ENCODE peak calls at places on chromosome 14, in nine cellular contexts. One of them, this sample, is unnamed.

GRCh38 chr14:97578982-97579381 is 781.8 kb downstream of the VRK1 start:
- DNase-seq in uterus: no peak
- DNase-seq in AG09309: no peak
- DNase-seq in vagina: no peak
- DNase-seq in astrocyte of the spinal cord: no peak
- DNase-seq in choroid plexus epithelial cell: no peak
- DNase-seq in A549: no peak
- DNase-seq in tibial nerve: no peak
- DNase-seq in GM12865: peak
- DNase-seq in this sample: no peak

GRCh38 chr14:61260939-61261776 is 20.0 kb downstream of the TMEM30B start:
- DNase-seq in uterus: no peak
- DNase-seq in AG09309: peak
- DNase-seq in vagina: no peak
- DNase-seq in astrocyte of the spinal cord: peak
- DNase-seq in choroid plexus epithelial cell: peak
- DNase-seq in A549: peak
- DNase-seq in tibial nerve: no peak
- DNase-seq in GM12865: no peak
- DNase-seq in this sample: no peak

GRCh38 chr14:76918751-76919421 is 92.7 kb downstream of the LRRC74A start:
- DNase-seq in uterus: peak
- DNase-seq in AG09309: peak
- DNase-seq in vagina: peak
- DNase-seq in astrocyte of the spinal cord: peak
- DNase-seq in choroid plexus epithelial cell: peak
- DNase-seq in A549: peak
- DNase-seq in tibial nerve: peak
- DNase-seq in GM12865: no peak
- DNase-seq in this sample: peak

GRCh38 chr14:50560929-50561280 is 960 bp downstream of the ATL1 start:
- DNase-seq in uterus: peak
- DNase-seq in AG09309: peak
- DNase-seq in vagina: peak
- DNase-seq in astrocyte of the spinal cord: peak
- DNase-seq in choroid plexus epithelial cell: peak
- DNase-seq in A549: peak
- DNase-seq in tibial nerve: peak
- DNase-seq in GM12865: peak
- DNase-seq in this sample: peak

GRCh38 chr14:50955373-50956043 is 11.2 kb upstream of the PYGL start:
- DNase-seq in uterus: peak
- DNase-seq in AG09309: peak
- DNase-seq in vagina: peak
- DNase-seq in astrocyte of the spinal cord: peak
- DNase-seq in choroid plexus epithelial cell: peak
- DNase-seq in A549: peak
- DNase-seq in tibial nerve: peak
- DNase-seq in GM12865: peak
- DNase-seq in this sample: peak

GRCh38 chr14:50887476-50887875 is 15.6 kb downstream of the ABHD12B start:
- DNase-seq in uterus: no peak
- DNase-seq in AG09309: no peak
- DNase-seq in vagina: no peak
- DNase-seq in astrocyte of the spinal cord: no peak
- DNase-seq in choroid plexus epithelial cell: no peak
- DNase-seq in A549: no peak
- DNase-seq in tibial nerve: no peak
- DNase-seq in GM12865: no peak
- DNase-seq in this sample: no peak

GRCh38 chr14:34843011-34843554 is 32.1 kb downstream of the BAZ1A start:
- DNase-seq in uterus: no peak
- DNase-seq in AG09309: peak
- DNase-seq in vagina: no peak
- DNase-seq in astrocyte of the spinal cord: peak
- DNase-seq in choroid plexus epithelial cell: peak
- DNase-seq in A549: peak
- DNase-seq in tibial nerve: no peak
- DNase-seq in GM12865: peak
- DNase-seq in this sample: peak

GRCh38 chr14:70754989-70755388 is 54.3 kb downstream of the MAP3K9 start:
- DNase-seq in uterus: no peak
- DNase-seq in AG09309: no peak
- DNase-seq in vagina: no peak
- DNase-seq in astrocyte of the spinal cord: peak
- DNase-seq in choroid plexus epithelial cell: peak
- DNase-seq in A549: peak
- DNase-seq in tibial nerve: no peak
- DNase-seq in GM12865: no peak
- DNase-seq in this sample: peak

GRCh38 chr14:100246136-100246535 is 7.2 kb downstream of the YY1 start:
- DNase-seq in uterus: no peak
- DNase-seq in AG09309: no peak
- DNase-seq in vagina: no peak
- DNase-seq in astrocyte of the spinal cord: no peak
- DNase-seq in choroid plexus epithelial cell: no peak
- DNase-seq in A549: no peak
- DNase-seq in tibial nerve: no peak
- DNase-seq in GM12865: no peak
- DNase-seq in this sample: no peak

GRCh38 chr14:74964787-74965769 is 9.7 kb upstream of the PGF start:
- DNase-seq in uterus: no peak
- DNase-seq in AG09309: no peak
- DNase-seq in vagina: no peak
- DNase-seq in astrocyte of the spinal cord: peak
- DNase-seq in choroid plexus epithelial cell: no peak
- DNase-seq in A549: no peak
- DNase-seq in tibial nerve: no peak
- DNase-seq in GM12865: no peak
- DNase-seq in this sample: peak

GRCh38 chr14:93643127-93643526 is 145.2 kb downstream of the PRIMA1 start:
- DNase-seq in uterus: no peak
- DNase-seq in AG09309: no peak
- DNase-seq in vagina: no peak
- DNase-seq in astrocyte of the spinal cord: no peak
- DNase-seq in choroid plexus epithelial cell: no peak
- DNase-seq in A549: no peak
- DNase-seq in tibial nerve: no peak
- DNase-seq in GM12865: peak
- DNase-seq in this sample: no peak

GRCh38 chr14:88063807-88064206 is 58.9 kb downstream of the GPR65 start:
- DNase-seq in uterus: no peak
- DNase-seq in AG09309: no peak
- DNase-seq in vagina: no peak
- DNase-seq in astrocyte of the spinal cord: no peak
- DNase-seq in choroid plexus epithelial cell: no peak
- DNase-seq in A549: peak
- DNase-seq in tibial nerve: no peak
- DNase-seq in GM12865: no peak
- DNase-seq in this sample: no peak

DNA sequence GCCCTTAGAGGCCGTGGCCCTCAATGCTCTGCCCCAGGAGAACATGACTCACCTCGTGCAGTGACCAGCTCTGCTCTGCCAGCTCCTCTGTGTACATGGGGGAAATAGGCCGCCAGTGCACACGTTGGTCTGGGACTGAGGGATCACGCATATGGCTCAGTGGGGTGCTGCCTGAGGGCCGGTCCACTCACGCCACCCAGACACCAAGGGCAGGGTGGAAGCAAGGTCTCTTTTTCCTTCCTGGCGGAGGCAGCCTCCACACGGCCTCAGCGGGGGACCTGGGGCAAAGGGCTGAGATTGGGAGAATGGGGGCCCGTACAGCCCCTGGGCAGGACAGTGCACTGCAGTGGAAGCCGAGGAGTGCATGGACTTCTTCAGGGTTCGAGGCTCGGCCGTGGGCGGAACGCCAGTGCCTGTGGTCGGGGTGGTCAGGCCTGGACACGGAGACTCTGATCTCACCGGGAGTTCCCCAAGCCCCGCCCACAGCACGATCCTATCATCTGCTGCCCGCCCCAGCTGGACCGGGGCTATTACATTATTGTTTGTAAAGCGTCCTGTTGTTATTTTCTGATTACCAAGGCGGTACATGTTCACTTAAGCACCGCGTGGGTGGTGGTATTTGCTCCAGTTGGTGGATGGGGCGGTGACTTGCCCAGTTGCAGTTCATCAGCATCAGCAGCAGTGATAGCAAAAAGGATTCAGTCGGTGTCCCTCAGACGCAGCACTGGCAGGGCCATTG is 38.8 kb upstream of the TDRD9 start:
- DNase-seq in uterus: no peak
- DNase-seq in AG09309: no peak
- DNase-seq in vagina: no peak
- DNase-seq in astrocyte of the spinal cord: no peak
- DNase-seq in choroid plexus epithelial cell: peak
- DNase-seq in A549: no peak
- DNase-seq in tibial nerve: no peak
- DNase-seq in GM12865: no peak
- DNase-seq in this sample: peak
- H3K4me3 ChIP-seq in uterus: no peak
- H3K4me3 ChIP-seq in AG09309: no peak
- H3K4me3 ChIP-seq in vagina: no peak
- H3K4me3 ChIP-seq in astrocyte of the spinal cord: no peak
- H3K4me3 ChIP-seq in choroid plexus epithelial cell: no peak
- H3K4me3 ChIP-seq in A549: no peak
- H3K4me3 ChIP-seq in tibial nerve: peak
- H3K4me3 ChIP-seq in GM12865: no peak
- H3K4me3 ChIP-seq in this sample: no peak

DNA sequence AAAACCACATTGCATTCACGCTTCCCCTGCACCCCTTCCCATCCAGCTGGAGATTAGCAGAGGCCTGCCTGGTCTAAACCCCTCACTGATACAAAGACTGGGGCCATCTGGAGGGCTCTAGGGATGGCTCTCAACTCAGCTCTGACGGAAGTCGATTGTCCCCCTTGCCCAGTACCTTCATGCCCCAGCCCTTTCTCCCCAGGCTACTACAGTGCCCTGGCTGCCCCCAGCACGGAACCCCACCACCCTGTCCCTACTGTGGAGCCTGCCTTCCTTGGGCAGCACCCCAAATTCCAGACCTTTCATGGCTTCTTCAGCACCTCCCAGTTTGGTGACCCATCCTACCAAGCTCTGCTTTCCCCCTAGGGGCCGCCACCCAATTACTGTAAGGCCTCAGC is 25.6 kb downstream of the ZFP36L1 start:
- DNase-seq in uterus: no peak
- DNase-seq in AG09309: no peak
- DNase-seq in vagina: no peak
- DNase-seq in astrocyte of the spinal cord: no peak
- DNase-seq in choroid plexus epithelial cell: no peak
- DNase-seq in A549: no peak
- DNase-seq in tibial nerve: no peak
- DNase-seq in GM12865: no peak
- DNase-seq in this sample: no peak
- TF ChIP-seq CTCF in uterus: no peak
- TF ChIP-seq CTCF in AG09309: no peak
- TF ChIP-seq CTCF in vagina: no peak
- TF ChIP-seq CTCF in astrocyte of the spinal cord: no peak
- TF ChIP-seq CTCF in choroid plexus epithelial cell: no peak
- TF ChIP-seq CTCF in A549: no peak
- TF ChIP-seq CTCF in tibial nerve: no peak
- TF ChIP-seq CTCF in GM12865: no peak
- TF ChIP-seq CTCF in this sample: no peak

GRCh38 chr14:25009891-25010290 is 40.1 kb downstream of the STXBP6 start:
- DNase-seq in uterus: no peak
- DNase-seq in AG09309: peak
- DNase-seq in vagina: peak
- DNase-seq in astrocyte of the spinal cord: peak
- DNase-seq in choroid plexus epithelial cell: no peak
- DNase-seq in A549: peak
- DNase-seq in tibial nerve: no peak
- DNase-seq in GM12865: no peak
- DNase-seq in this sample: peak
- H3K4me3 ChIP-seq in uterus: no peak
- H3K4me3 ChIP-seq in AG09309: no peak
- H3K4me3 ChIP-seq in vagina: no peak
- H3K4me3 ChIP-seq in astrocyte of the spinal cord: no peak
- H3K4me3 ChIP-seq in choroid plexus epithelial cell: no peak
- H3K4me3 ChIP-seq in A549: no peak
- H3K4me3 ChIP-seq in tibial nerve: no peak
- H3K4me3 ChIP-seq in GM12865: no peak
- H3K4me3 ChIP-seq in this sample: no peak

GRCh38 chr14:89387922-89388685 is 28.9 kb downstream of the FOXN3 start:
- DNase-seq in uterus: no peak
- DNase-seq in AG09309: no peak
- DNase-seq in vagina: no peak
- DNase-seq in astrocyte of the spinal cord: no peak
- DNase-seq in choroid plexus epithelial cell: no peak
- DNase-seq in A549: no peak
- DNase-seq in tibial nerve: no peak
- DNase-seq in GM12865: no peak
- DNase-seq in this sample: no peak

GRCh38 chr14:89384636-89385035 is 32.4 kb downstream of the FOXN3 start:
- DNase-seq in uterus: no peak
- DNase-seq in AG09309: no peak
- DNase-seq in vagina: no peak
- DNase-seq in astrocyte of the spinal cord: no peak
- DNase-seq in choroid plexus epithelial cell: no peak
- DNase-seq in A549: no peak
- DNase-seq in tibial nerve: no peak
- DNase-seq in GM12865: no peak
- DNase-seq in this sample: no peak

GRCh38 chr14:89388853-89389252 is 28.2 kb downstream of the FOXN3 start:
- DNase-seq in uterus: no peak
- DNase-seq in AG09309: no peak
- DNase-seq in vagina: no peak
- DNase-seq in astrocyte of the spinal cord: peak
- DNase-seq in choroid plexus epithelial cell: peak
- DNase-seq in A549: no peak
- DNase-seq in tibial nerve: no peak
- DNase-seq in GM12865: no peak
- DNase-seq in this sample: peak

GRCh38 chr14:89384023-89384422 is 33.0 kb downstream of the FOXN3 start:
- DNase-seq in uterus: no peak
- DNase-seq in AG09309: no peak
- DNase-seq in vagina: no peak
- DNase-seq in astrocyte of the spinal cord: no peak
- DNase-seq in choroid plexus epithelial cell: no peak
- DNase-seq in A549: no peak
- DNase-seq in tibial nerve: no peak
- DNase-seq in GM12865: peak
- DNase-seq in this sample: no peak

DNA sequence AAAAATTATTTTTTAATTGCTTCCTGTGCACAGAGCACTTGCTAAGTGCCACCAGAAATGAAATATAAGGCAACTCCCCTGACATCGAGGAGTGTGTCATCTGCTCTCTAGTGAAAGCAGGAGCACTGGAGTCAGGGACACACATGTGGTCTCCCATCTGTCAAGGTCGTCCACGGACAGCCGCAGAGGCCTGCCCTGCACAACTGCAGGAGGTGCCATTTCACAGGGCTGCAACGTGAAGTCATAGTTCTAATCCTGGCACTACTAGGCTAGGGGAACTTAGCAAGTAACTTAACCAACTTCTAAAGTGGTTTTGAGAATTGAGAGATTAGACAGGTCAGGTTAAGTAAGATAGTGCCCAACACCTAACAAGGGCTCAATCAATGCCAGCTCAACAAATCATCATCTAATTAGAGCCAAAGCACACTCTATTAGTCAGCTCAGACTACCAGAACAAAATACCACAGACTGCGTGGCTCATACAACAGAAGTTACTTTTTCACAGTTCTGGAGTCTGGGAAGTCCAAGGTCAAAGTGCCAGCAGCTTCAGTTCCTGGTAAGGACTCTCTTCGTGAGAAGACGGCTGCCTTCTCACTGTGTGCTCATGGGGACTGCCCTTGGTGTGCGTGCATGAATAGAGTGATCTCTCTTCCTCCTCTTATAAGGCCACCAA is 30.7 kb downstream of the FOXN3 start:
- DNase-seq in uterus: no peak
- DNase-seq in AG09309: no peak
- DNase-seq in vagina: no peak
- DNase-seq in astrocyte of the spinal cord: peak
- DNase-seq in choroid plexus epithelial cell: peak
- DNase-seq in A549: no peak
- DNase-seq in tibial nerve: no peak
- DNase-seq in GM12865: peak
- DNase-seq in this sample: no peak
- TF ChIP-seq CTCF in uterus: no peak
- TF ChIP-seq CTCF in AG09309: no peak
- TF ChIP-seq CTCF in vagina: no peak
- TF ChIP-seq CTCF in astrocyte of the spinal cord: peak
- TF ChIP-seq CTCF in choroid plexus epithelial cell: no peak
- TF ChIP-seq CTCF in A549: no peak
- TF ChIP-seq CTCF in tibial nerve: no peak
- TF ChIP-seq CTCF in GM12865: no peak
- TF ChIP-seq CTCF in this sample: no peak

This sample was measured in cardiac fibroblast.